ENCODE peak calls at places on chromosomes 2 and 18, in six cellular contexts. T, V, P, N, K and W are unnamed samples.

GRCh38 chr2:75162897-75163296 is 36.4 kb downstream of the TACR1 start:
- DNase-seq in K (no peak), N (no peak), V (no peak), T (no peak), P (no peak), W (no peak)

GRCh38 chr2:33673937-33674336 is 74.8 kb upstream of the FAM98A start:
- DNase-seq in T (no peak), K (peak), V (peak), P (no peak), N (no peak), W (no peak)

GRCh38 chr2:11746807-11747459 is 501 bp downstream of the LPIN1 start:
- DNase-seq in N (no peak), V (peak), P (no peak), T (peak), K (peak), W (no peak)

GRCh38 chr18:285817-286216 is 18.0 kb upstream of the THOC1 start:
- DNase-seq in K (no peak), P (no peak), N (no peak), T (no peak), V (no peak), W (no peak)

GRCh38 chr2:150911766-150912280 is 349.8 kb downstream of the RBM43 start:
- DNase-seq in K (peak), N (no peak), P (no peak), V (peak), T (peak), W (no peak)

GRCh38 chr2:108459441-108459840 is 10.4 kb downstream of the GCC2 start:
- DNase-seq in P (no peak), N (no peak), K (no peak), V (no peak), T (no peak), W (no peak)

GRCh38 chr2:239945751-239946569 is 79.2 kb downstream of the NDUFA10 start:
- DNase-seq in N (no peak), T (no peak), K (no peak), V (no peak), P (no peak), W (no peak)

GRCh38 chr2:95730813-95731212 is 139.0 kb downstream of the TRIM43 start:
- DNase-seq in P (no peak), T (no peak), V (no peak), N (no peak), K (peak), W (no peak)

GRCh38 chr18:25898965-25899364 is 191.4 kb downstream of the SS18 start:
- DNase-seq in K (no peak), P (no peak), T (no peak), V (no peak), N (no peak), W (no peak)

GRCh38 chr2:207159002-207159401 is 6.7 kb downstream of the KLF7 start:
- DNase-seq in V (no peak), P (no peak), T (no peak), N (no peak), K (peak), W (no peak)

GRCh38 chr18:26103579-26103978 is 13.2 kb upstream of the SS18 start:
- DNase-seq in K (peak), N (no peak), V (peak), T (no peak), P (no peak), W (no peak)

GRCh38 chr2:43105586-43106562 is 120.5 kb downstream of the ZFP36L2 start:
- DNase-seq in N (peak), T (peak), K (peak), P (no peak), V (peak), W (no peak)

GRCh38 chr2:210169871-210170441 is 1.3 kb downstream of the KANSL1L start:
- DNase-seq in T (no peak), K (peak), N (no peak), V (peak), P (no peak), W (peak)

GRCh38 chr2:197198890-197199289 is 111.7 kb downstream of the ANKRD44 start:
- DNase-seq in T (peak), N (peak), K (peak), P (peak), V (no peak), W (peak)

GRCh38 chr2:53964237-53964952 is 6.4 kb downstream of the PSME4 start:
- DNase-seq in P (no peak), N (no peak), V (no peak), T (no peak), K (peak), W (no peak)

GRCh38 chr18:78908462-78908861 is 71.2 kb upstream of the SALL3 start:
- DNase-seq in P (no peak), N (no peak), V (no peak), T (no peak), K (no peak), W (no peak)

GRCh38 chr18:42048150-42048549 is 93.1 kb downstream of the PIK3C3 start:
- DNase-seq in T (no peak), P (no peak), K (peak), N (no peak), V (peak), W (no peak)

GRCh38 chr18:46727177-46727576 is 29.7 kb downstream of the ST8SIA5 start:
- DNase-seq in V (no peak), N (no peak), K (no peak), P (no peak), T (no peak), W (no peak)

GRCh38 chr2:132448771-132449170 is 32.2 kb downstream of the GPR39 start:
- DNase-seq in P (no peak), K (peak), T (no peak), V (peak), N (no peak), W (no peak)

GRCh38 chr2:112026509-112026908 is 28.6 kb upstream of the TMEM87B start:
- DNase-seq in V (no peak), N (no peak), T (no peak), P (no peak), K (no peak), W (no peak)

GRCh38 chr2:29502452-29502851 is 387.2 kb downstream of the CLIP4 start:
- DNase-seq in K (peak), V (no peak), N (no peak), P (no peak), T (no peak), W (no peak)

GRCh38 chr18:53458944-53459580 is 765.4 kb downstream of the MBD2 start:
- DNase-seq in N (no peak), P (no peak), K (no peak), T (no peak), V (no peak), W (no peak)

GRCh38 chr2:19209575-19210341 is 148.7 kb downstream of the OSR1 start:
- DNase-seq in K (no peak), N (no peak), T (no peak), P (no peak), V (no peak), W (no peak)

GRCh38 chr2:3487028-3487425 is 32.3 kb downstream of the ADI1 start:
- DNase-seq in V (no peak), K (no peak), N (no peak), P (no peak), T (no peak), W (no peak)

GRCh38 chr2:193502363-193503035 is 1307.8 kb upstream of the TMEFF2 start:
- DNase-seq in P (no peak), K (no peak), N (no peak), V (no peak), T (no peak), W (no peak)
- H3K4me3 ChIP-seq in P (no peak), K (no peak), N (no peak), V (peak), T (no peak), W (no peak)

GRCh38 chr2:176192351-176192750 is 3.9 kb downstream of the HOXD1 start:
- DNase-seq in P (no peak), K (no peak), N (no peak), V (no peak), T (no peak), W (no peak)

GRCh38 chr2:176188218-176188968 is at the start of gene HOXD1:
- DNase-seq in K (no peak), P (no peak), N (no peak), T (peak), V (no peak), W (no peak)

GRCh38 chr2:176187306-176188217 is 906 bp upstream of the HOXD1 start:
- DNase-seq in N (no peak), P (no peak), K (no peak), V (no peak), T (no peak), W (no peak)

GRCh38 chr2:176188969-176189665 is 649 bp downstream of the HOXD1 start:
- DNase-seq in P (no peak), V (no peak), K (no peak), N (no peak), T (no peak), W (no peak)

GRCh38 chr2:176189666-176190641 is 1.5 kb downstream of the HOXD1 start:
- DNase-seq in V (no peak), P (no peak), N (no peak), K (no peak), T (no peak), W (no peak)
- H3K4me3 ChIP-seq in V (no peak), P (peak), N (no peak), K (no peak), T (peak), W (no peak)

GRCh38 chr2:69645026-69645425 is 1.5 kb upstream of the AAK1 start:
- DNase-seq in N (no peak), K (no peak), V (no peak), T (no peak), P (no peak), W (no peak)
- H3K4me3 ChIP-seq in N (peak), K (peak), V (peak), T (peak), P (peak), W (peak)

GRCh38 chr2:230758566-230759480 is 46.2 kb downstream of the CAB39 start:
- DNase-seq in N (no peak), P (no peak), T (no peak), V (peak), K (peak), W (no peak)
- H3K4me3 ChIP-seq in N (no peak), P (no peak), T (no peak), V (no peak), K (no peak), W (no peak)

GRCh38 chr2:24915796-24916195 is 4.2 kb downstream of the ADCY3 start:
- DNase-seq in P (no peak), T (no peak), V (peak), N (no peak), K (peak), W (no peak)
- H3K4me3 ChIP-seq in P (no peak), T (no peak), V (no peak), N (no peak), K (no peak), W (no peak)

GRCh38 chr2:168515502-168515901 is 59.4 kb downstream of the CERS6 start:
- DNase-seq in K (peak), V (peak), T (no peak), N (no peak), P (no peak), W (no peak)
- H3K4me3 ChIP-seq in K (no peak), V (no peak), T (no peak), N (no peak), P (no peak), W (no peak)

GRCh38 chr2:40658917-40659316 is 207.0 kb upstream of the SLC8A1 start:
- DNase-seq in V (peak), K (peak), P (no peak), T (no peak), N (no peak), W (no peak)
- H3K4me3 ChIP-seq in V (no peak), K (no peak), P (no peak), T (no peak), N (no peak), W (no peak)

GRCh38 chr18:58502628-58503027 is 126.3 kb downstream of the ALPK2 start:
- DNase-seq in V (no peak), T (no peak), K (no peak), P (no peak), N (no peak), W (no peak)

GRCh38 chr18:58501497-58501896 is 127.4 kb downstream of the ALPK2 start:
- DNase-seq in N (no peak), V (no peak), T (no peak), P (no peak), K (no peak), W (no peak)

GRCh38 chr18:58507881-58508280 is 121.0 kb downstream of the ALPK2 start:
- DNase-seq in N (no peak), P (no peak), K (no peak), V (no peak), T (no peak), W (no peak)

GRCh38 chr18:58501033-58501432 is 127.9 kb downstream of the ALPK2 start:
- DNase-seq in T (no peak), P (no peak), V (no peak), K (no peak), N (no peak), W (no peak)

DNA sequence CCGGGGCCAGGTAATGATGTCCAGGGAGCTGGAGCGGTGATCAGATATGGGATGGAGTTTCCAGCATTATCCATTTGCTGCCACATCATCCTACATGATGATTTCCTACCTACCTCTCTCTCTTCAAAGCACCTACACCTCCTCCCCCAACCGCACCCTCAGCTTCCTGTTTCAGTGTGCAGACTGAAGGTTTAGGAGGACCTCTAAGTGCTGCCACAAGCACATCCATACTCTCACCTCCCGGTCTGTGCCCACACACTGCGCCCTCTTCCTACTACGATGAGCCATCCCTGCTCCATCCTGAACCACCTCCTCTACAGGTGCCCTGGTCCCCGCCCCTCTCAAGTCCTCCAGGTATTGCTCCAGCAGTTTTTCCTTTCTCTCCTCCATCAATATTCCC is 123.7 kb downstream of the ALPK2 start:
- DNase-seq in K (no peak), T (no peak), V (no peak), N (no peak), P (no peak), W (no peak)
- H3K4me3 ChIP-seq in K (no peak), T (no peak), V (no peak), N (no peak), P (no peak), W (no peak)